ENCODE peak calls at places on chromosomes 2 and 18, in seven cellular contexts. V, B, M, S, P, J and G are unnamed samples.

GRCh38 chr2:160458718-160459453 is 34.7 kb downstream of the RBMS1 start:
- DNase-seq in V (no peak), B (no peak), M (no peak), S (no peak), P (no peak), J (no peak), G (no peak)

GRCh38 chr2:39512434-39512935 is 75.4 kb upstream of the MAP4K3 start:
- DNase-seq in V (no peak), B (no peak), M (no peak), S (no peak), P (no peak), J (no peak), G (no peak)

GRCh38 chr2:225040862-225041209 is 1.4 kb downstream of the DOCK10 start:
- DNase-seq in V (no peak), B (no peak), M (peak), S (no peak), P (no peak), J (peak), G (peak)

GRCh38 chr2:209426432-209426831 is 2.6 kb downstream of the MAP2 start:
- DNase-seq in V (no peak), B (peak), M (no peak), S (peak), P (peak), J (no peak), G (no peak)

GRCh38 chr2:201270293-201271001 is 10.1 kb downstream of the CASP8 start:
- DNase-seq in V (no peak), B (no peak), M (no peak), S (no peak), P (no peak), J (no peak), G (no peak)

GRCh38 chr18:68735498-68736343 is 20.8 kb upstream of the TMX3 start:
- DNase-seq in V (no peak), B (peak), M (peak), S (peak), P (no peak), J (peak), G (peak)

GRCh38 chr2:3476386-3477033 is 42.8 kb downstream of the ADI1 start:
- DNase-seq in V (no peak), B (no peak), M (no peak), S (no peak), P (no peak), J (no peak), G (no peak)

GRCh38 chr2:237271698-237272097 is 142.3 kb downstream of the COL6A3 start:
- DNase-seq in V (no peak), B (no peak), M (no peak), S (no peak), P (no peak), J (no peak), G (no peak)

GRCh38 chr2:60470340-60470739 is 83.1 kb downstream of the BCL11A start:
- DNase-seq in V (no peak), B (no peak), M (no peak), S (no peak), P (no peak), J (no peak), G (no peak)

GRCh38 chr2:157192445-157193423 is 64.8 kb upstream of the GALNT5 start:
- DNase-seq in V (no peak), B (no peak), M (peak), S (no peak), P (no peak), J (no peak), G (peak)

GRCh38 chr2:24586955-24587354 is 95.9 kb downstream of the NCOA1 start:
- DNase-seq in V (no peak), B (no peak), M (peak), S (no peak), P (no peak), J (peak), G (no peak)

GRCh38 chr2:105612049-105612448 is 132.7 kb upstream of the NCK2 start:
- DNase-seq in V (no peak), B (no peak), M (no peak), S (no peak), P (no peak), J (no peak), G (no peak)

GRCh38 chr2:101463458-101463857 is 11.5 kb downstream of the RFX8 start:
- DNase-seq in V (no peak), B (no peak), M (no peak), S (no peak), P (no peak), J (no peak), G (no peak)

GRCh38 chr2:9333591-9334171 is 89.6 kb downstream of the ITGB1BP1 start:
- DNase-seq in V (peak), B (peak), M (no peak), S (peak), P (peak), J (peak), G (no peak)

GRCh38 chr2:220043993-220044335 is 416.5 kb downstream of the SLC4A3 start:
- DNase-seq in V (no peak), B (no peak), M (no peak), S (no peak), P (no peak), J (no peak), G (no peak)

GRCh38 chr2:173571021-173571821 is 216.5 kb downstream of the CDCA7 start:
- DNase-seq in V (no peak), B (peak), M (peak), S (peak), P (peak), J (no peak), G (no peak)

GRCh38 chr18:76446746-76447267 is 48.2 kb downstream of the ZNF516 start:
- DNase-seq in V (no peak), B (no peak), M (no peak), S (no peak), P (no peak), J (no peak), G (no peak)

GRCh38 chr2:239548491-239548890 is 147.7 kb upstream of the HDAC4 start:
- DNase-seq in V (no peak), B (no peak), M (no peak), S (peak), P (no peak), J (no peak), G (no peak)

GRCh38 chr18:70280007-70280925 is 8.6 kb upstream of the SOCS6 start:
- DNase-seq in V (no peak), B (peak), M (no peak), S (peak), P (no peak), J (no peak), G (no peak)

GRCh38 chr18:49321800-49322461 is 138.5 kb downstream of the DYM start:
- DNase-seq in V (no peak), B (peak), M (no peak), S (peak), P (no peak), J (no peak), G (no peak)

GRCh38 chr2:75390184-75390583 is 170.6 kb downstream of the EVA1A start:
- DNase-seq in V (no peak), B (no peak), M (no peak), S (no peak), P (no peak), J (no peak), G (no peak)

GRCh38 chr18:55351220-55351619 is 236.8 kb downstream of the TCF4 start:
- DNase-seq in V (no peak), B (peak), M (no peak), S (no peak), P (no peak), J (no peak), G (no peak)

GRCh38 chr2:31002510-31002909 is 135.7 kb downstream of the GALNT14 start:
- DNase-seq in V (no peak), B (no peak), M (no peak), S (no peak), P (no peak), J (no peak), G (no peak)

GRCh38 chr2:232891621-232892071 is 21.6 kb downstream of the SNORC start:
- DNase-seq in V (no peak), B (peak), M (no peak), S (peak), P (no peak), J (no peak), G (no peak)

GRCh38 chr2:166609183-166609959 is 115.3 kb upstream of the SCN7A start:
- DNase-seq in V (no peak), B (peak), M (no peak), S (no peak), P (no peak), J (no peak), G (no peak)

GRCh38 chr2:36356199-36356989 is 816 bp downstream of the CRIM1 start:
- DNase-seq in V (peak), B (no peak), M (peak), S (no peak), P (no peak), J (peak), G (peak)

GRCh38 chr2:233404227-233404626 is 49.9 kb downstream of the DGKD start:
- DNase-seq in V (no peak), B (peak), M (peak), S (peak), P (peak), J (peak), G (peak)

GRCh38 chr2:1137992-1138391 is 187.3 kb downstream of the SNTG2 start:
- DNase-seq in V (no peak), B (no peak), M (no peak), S (no peak), P (no peak), J (no peak), G (no peak)

GRCh38 chr18:67010916-67011315 is 407.0 kb upstream of the CDH19 start:
- DNase-seq in V (no peak), B (peak), M (no peak), S (peak), P (no peak), J (no peak), G (no peak)

GRCh38 chr2:10978112-10978670 is 66.5 kb downstream of the KCNF1 start:
- DNase-seq in V (no peak), B (no peak), M (no peak), S (no peak), P (no peak), J (no peak), G (no peak)

GRCh38 chr2:31371691-31372090 is 42.9 kb downstream of the XDH start:
- DNase-seq in V (no peak), B (no peak), M (no peak), S (no peak), P (no peak), J (no peak), G (no peak)